ENCODE peak calls at places on chromosomes 1 and 21, in four cellular contexts. U is HCT116, W is stomach, I is transverse colon. X is an unnamed sample.

GRCh38 chr1:159790237-159790917 is 9.6 kb downstream of the DUSP23 start:
- DNase-seq in U (peak; percentile 24), I (no peak), W (no peak), X (no peak)

GRCh38 chr1:2111674-2112035 is 61.4 kb downstream of the PRKCZ start:
- DNase-seq in I (no peak), W (no peak), U (no peak), X (no peak)

GRCh38 chr1:26177182-26177684 is at the start of gene CNKSR1:
- DNase-seq in U (peak; percentile 84), I (peak; percentile 89), W (peak; percentile 87), X (no peak)

GRCh38 chr1:225651376-225651871 is 1.5 kb downstream of the ENAH start:
- DNase-seq in I (no peak), W (no peak), U (no peak), X (no peak)

GRCh38 chr1:16068356-16069270 is 4.8 kb downstream of the FAM131C start:
- DNase-seq in U (no peak), I (no peak), W (peak; percentile 54), X (no peak)

GRCh38 chr21:45880097-45881068 is 101.2 kb upstream of the COL6A1 start:
- DNase-seq in W (peak; percentile 65), U (peak; percentile 69), I (peak; percentile 64), X (peak; percentile 76)

GRCh38 chr1:163035791-163036249 is 33.3 kb upstream of the RGS4 start:
- DNase-seq in W (no peak), I (no peak), U (peak; percentile 60), X (no peak)

GRCh38 chr1:190019717-190020116 is 457.9 kb downstream of the BRINP3 start:
- DNase-seq in W (no peak), I (no peak), U (no peak), X (no peak)

GRCh38 chr1:223211323-223211985 is 68.4 kb upstream of the TLR5 start:
- DNase-seq in I (no peak), W (no peak), U (no peak), X (no peak)

GRCh38 chr1:41586230-41586629 is 101.7 kb upstream of the EDN2 start:
- DNase-seq in U (no peak), W (peak; percentile 15), I (no peak), X (no peak)

GRCh38 chr1:224070521-224070920 is 43.4 kb upstream of the FBXO28 start:
- DNase-seq in U (no peak), W (no peak), I (no peak), X (no peak)

GRCh38 chr1:59173721-59174120 is 123.2 kb upstream of the FGGY start:
- DNase-seq in U (no peak), W (no peak), I (no peak), X (no peak)

GRCh38 chr21:35963920-35964451 is 96.3 kb downstream of the SETD4 start:
- DNase-seq in W (no peak), U (no peak), I (no peak), X (no peak)

DNA sequence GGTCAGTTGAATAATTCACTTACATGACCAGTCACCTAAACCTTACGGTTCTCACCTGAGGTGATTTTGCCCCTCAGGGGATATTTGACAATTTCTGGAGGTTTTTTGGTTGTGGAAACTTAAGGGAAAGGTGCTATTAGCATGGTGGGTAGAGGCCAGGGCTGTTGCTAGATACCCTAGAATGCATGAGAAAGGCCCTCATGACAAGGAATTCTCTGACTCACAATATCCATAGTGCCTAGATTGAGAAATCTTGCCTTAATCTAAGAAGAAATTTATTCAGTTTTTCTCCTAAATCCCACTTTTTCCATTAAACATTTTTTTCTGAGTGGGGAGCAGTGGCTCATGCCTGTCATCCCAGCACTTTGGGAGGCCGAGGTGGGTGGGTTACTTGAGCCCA is 119.7 kb downstream of the TGFB2 start:
- DNase-seq in W (no peak), U (no peak), I (no peak), X (no peak)
- TF ChIP-seq CTCF in W (no peak), U (no peak), I (no peak), X (no peak)

GRCh38 chr1:64898107-64898861 is 68.1 kb downstream of the JAK1 start:
- DNase-seq in W (peak; percentile 75), I (peak; percentile 82), U (peak; percentile 94), X (peak; percentile 95)
- TF ChIP-seq POLR2AphosphoS5 in W (peak; percentile 71), I (peak; percentile 72), U (peak; percentile 54), X (peak; percentile 38)

GRCh38 chr1:69246721-69247120 is 321.0 kb upstream of the LRRC7 start:
- DNase-seq in I (no peak), W (no peak), U (no peak), X (no peak)
- TF ChIP-seq CTCF in I (no peak), W (no peak), U (no peak), X (no peak)

DNA sequence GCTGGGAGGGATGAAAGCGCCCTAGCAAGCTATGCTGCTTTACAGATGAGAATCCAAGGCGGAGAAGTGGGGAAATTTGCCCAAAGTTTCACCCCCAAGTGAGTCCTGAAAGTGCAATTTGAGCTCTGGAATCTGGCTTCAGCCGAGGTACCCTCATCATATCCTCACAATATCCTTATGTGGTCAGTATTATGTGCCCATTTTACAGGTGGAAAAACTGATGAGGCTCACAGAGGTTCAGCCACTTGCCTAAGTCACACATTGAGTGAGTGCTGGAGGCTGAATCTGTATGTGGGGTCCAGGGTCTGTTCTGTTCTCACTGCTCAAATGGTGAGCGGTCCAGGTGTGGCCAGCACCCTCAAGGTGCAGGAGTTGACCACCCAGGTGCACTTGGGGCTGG is 85.3 kb downstream of the MATN1 start:
- DNase-seq in I (no peak), U (no peak), W (no peak), X (peak; percentile 18)
- TF ChIP-seq POLR2AphosphoS5 in I (no peak), U (no peak), W (no peak), X (no peak)

GRCh38 chr1:156582388-156583022 is 3.0 kb downstream of the TTC24 start:
- DNase-seq in I (no peak), U (no peak), W (no peak), X (no peak)
- TF ChIP-seq CTCF in I (no peak), U (no peak), W (no peak), X (no peak)

GRCh38 chr1:28115267-28115666 is 26.9 kb upstream of the EYA3 start:
- DNase-seq in U (no peak), I (peak; percentile 17), W (no peak), X (no peak)
- TF ChIP-seq POLR2AphosphoS5 in U (no peak), I (no peak), W (no peak), X (no peak)

DNA sequence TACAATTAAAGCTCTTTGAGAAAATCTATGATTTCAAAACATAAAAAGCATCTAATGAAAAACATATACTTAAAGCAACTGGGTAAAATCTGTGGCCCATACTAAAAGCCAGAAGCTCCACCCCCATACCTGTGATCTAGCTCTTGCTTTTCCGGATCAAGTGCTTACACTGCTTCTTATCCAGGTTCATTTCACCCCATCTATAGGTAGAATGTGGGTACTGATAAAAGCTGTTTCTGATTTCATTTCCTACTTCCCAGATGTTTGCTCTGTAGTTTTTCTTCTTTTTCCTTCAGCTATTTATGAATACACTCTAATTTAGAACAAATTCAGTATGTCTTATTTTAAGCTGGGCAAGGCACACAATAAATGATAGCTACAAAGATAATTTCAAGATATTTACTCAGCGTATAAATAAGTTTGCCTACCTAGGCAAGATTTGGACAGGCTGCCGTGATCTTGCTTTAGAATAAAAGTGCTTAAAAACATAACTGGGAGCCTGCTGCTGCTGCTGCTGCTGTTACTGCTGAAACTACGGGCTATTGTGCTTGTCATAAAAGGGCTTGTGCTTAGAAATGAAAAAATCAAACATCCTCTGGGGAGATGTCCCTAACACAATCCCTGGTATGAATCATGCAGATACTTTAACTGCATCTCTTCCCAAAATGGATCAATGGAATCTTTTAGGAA is 2.1 kb downstream of the SIPA1L2 start:
- DNase-seq in W (no peak), I (no peak), U (no peak), X (no peak)
- TF ChIP-seq CTCF in W (peak; percentile 60), I (peak; percentile 48), U (peak; percentile 50), X (no peak)

GRCh38 chr1:114107474-114108175 is 46.0 kb downstream of the SYT6 start:
- DNase-seq in I (no peak), W (no peak), U (no peak), X (peak; percentile 20)
- TF ChIP-seq POLR2AphosphoS5 in I (no peak), W (no peak), U (no peak), X (no peak)

GRCh38 chr1:181100015-181100905 is 11.8 kb downstream of the IER5 start:
- DNase-seq in I (no peak), U (no peak), W (no peak), X (no peak)
- TF ChIP-seq CTCF in I (no peak), U (no peak), W (no peak), X (no peak)